ENCODE peak calls at places on chromosomes 13 and 19, in four cellular contexts. O, W, V and L are unnamed samples.
A peak's percentile ranks its signal among the peaks of the same experiment; 100 is the strongest.

GRCh38 chr13:63389756-63390155 is 1974.1 kb upstream of the PCDH20 start:
- DNase-seq in O (no peak), W (no peak), V (no peak), L (no peak)

GRCh38 chr19:58117841-58118575 is 20.0 kb upstream of the ZSCAN18 start:
- DNase-seq in O (no peak), W (peak; percentile 23), V (no peak), L (no peak)

GRCh38 chr19:5024282-5024681 is 55.4 kb downstream of the KDM4B start:
- DNase-seq in O (no peak), W (no peak), V (no peak), L (no peak)

GRCh38 chr19:13398780-13399726 is 107.2 kb downstream of the CACNA1A start:
- DNase-seq in O (no peak), W (peak; percentile 32), V (peak; percentile 74), L (no peak)

GRCh38 chr19:51971624-51972023 is 15.0 kb downstream of the ZNF350 start:
- DNase-seq in O (no peak), W (no peak), V (peak; percentile 11), L (no peak)

GRCh38 chr13:72983085-72983768 is 75.6 kb upstream of the KLF5 start:
- DNase-seq in O (peak; percentile 28), W (no peak), V (no peak), L (no peak)

GRCh38 chr13:72963762-72964161 is 95.0 kb upstream of the KLF5 start:
- DNase-seq in O (no peak), W (no peak), V (no peak), L (no peak)

GRCh38 chr13:30873519-30873918 is 32.6 kb upstream of the MEDAG start:
- DNase-seq in O (no peak), W (no peak), V (no peak), L (no peak)

GRCh38 chr13:75480691-75481175 is 1.2 kb downstream of the TBC1D4 start:
- DNase-seq in O (peak; percentile 80), W (peak; percentile 53), V (peak; percentile 55), L (peak; percentile 62)

GRCh38 chr19:12000152-12000981 is 35.1 kb downstream of the ZNF433 start:
- DNase-seq in O (no peak), W (no peak), V (no peak), L (no peak)

GRCh38 chr13:33519561-33520479 is 234.3 kb upstream of the STARD13 start:
- DNase-seq in O (no peak), W (no peak), V (no peak), L (no peak)

GRCh38 chr13:102293723-102294122 is 108.1 kb downstream of the FGF14 start:
- DNase-seq in O (no peak), W (no peak), V (no peak), L (no peak)

GRCh38 chr13:86559915-86560314 is 760.7 kb upstream of the SLITRK6 start:
- DNase-seq in O (no peak), W (no peak), V (no peak), L (no peak)

GRCh38 chr13:74040200-74040599 is 94.0 kb downstream of the KLF12 start:
- DNase-seq in O (peak; percentile 17), W (no peak), V (peak; percentile 18), L (no peak)

GRCh38 chr19:46383846-46384245 is 29.5 kb downstream of the CCDC8 start:
- DNase-seq in O (peak; percentile 10), W (no peak), V (no peak), L (no peak)

GRCh38 chr19:53057904-53058579 is 13.5 kb downstream of the ERVV-2 start:
- DNase-seq in O (peak; percentile 50), W (peak; percentile 28), V (no peak), L (no peak)

GRCh38 chr13:40087021-40088002 is 431.9 kb downstream of the COG6 start:
- DNase-seq in O (no peak), W (no peak), V (no peak), L (peak; percentile 42)

DNA sequence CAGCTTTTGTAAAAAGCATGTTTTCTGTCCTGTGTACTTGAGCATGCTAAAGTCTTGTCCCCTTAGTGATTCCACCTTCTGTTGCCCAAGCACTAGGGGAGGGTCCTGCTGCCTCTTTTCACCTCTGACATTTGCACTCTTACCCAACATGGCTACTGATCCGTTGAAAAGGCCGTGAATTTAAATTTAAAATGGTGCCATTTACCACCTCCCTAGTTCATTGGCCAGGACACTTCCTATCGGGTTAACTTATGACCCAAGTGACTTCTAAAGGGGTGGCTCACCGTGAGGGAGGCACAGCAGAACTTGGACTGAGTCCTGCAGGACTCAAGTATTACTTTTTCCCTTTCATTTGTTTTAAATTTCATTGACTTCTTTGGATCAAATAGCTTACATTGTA is 33.3 kb upstream of the CEACAM21 start:
- DNase-seq in O (no peak), W (no peak), V (no peak), L (no peak)
- H3K4me3 ChIP-seq in O (no peak overlapping the region), W (no peak overlapping the region), V (no peak overlapping the region), L (no peak overlapping the region)

DNA sequence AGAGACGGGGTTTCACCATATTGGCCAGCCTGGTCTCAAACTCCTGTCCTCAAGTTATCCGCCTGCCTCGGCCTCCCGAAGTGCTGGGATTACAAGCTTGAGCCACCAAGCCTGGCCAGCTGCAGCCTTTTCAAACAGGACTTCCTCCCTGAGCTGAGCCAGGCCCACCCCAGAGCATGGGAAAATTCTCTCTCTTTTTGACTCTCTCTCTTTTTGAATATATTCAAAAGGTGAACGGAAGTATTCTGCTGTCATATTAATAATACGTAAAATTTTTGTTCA is 539 bp upstream of the ZNF506 start:
- DNase-seq in O (peak; percentile 28), W (no peak), V (no peak), L (peak; percentile 64)
- H3K9me3 ChIP-seq in O (no peaks in the 10 kb centered on the region), W (peaks cover 2% of the 10 kb centered on the region), V (peaks cover 1% of the 10 kb centered on the region), L (peaks cover 9% of the 10 kb centered on the region)

DNA sequence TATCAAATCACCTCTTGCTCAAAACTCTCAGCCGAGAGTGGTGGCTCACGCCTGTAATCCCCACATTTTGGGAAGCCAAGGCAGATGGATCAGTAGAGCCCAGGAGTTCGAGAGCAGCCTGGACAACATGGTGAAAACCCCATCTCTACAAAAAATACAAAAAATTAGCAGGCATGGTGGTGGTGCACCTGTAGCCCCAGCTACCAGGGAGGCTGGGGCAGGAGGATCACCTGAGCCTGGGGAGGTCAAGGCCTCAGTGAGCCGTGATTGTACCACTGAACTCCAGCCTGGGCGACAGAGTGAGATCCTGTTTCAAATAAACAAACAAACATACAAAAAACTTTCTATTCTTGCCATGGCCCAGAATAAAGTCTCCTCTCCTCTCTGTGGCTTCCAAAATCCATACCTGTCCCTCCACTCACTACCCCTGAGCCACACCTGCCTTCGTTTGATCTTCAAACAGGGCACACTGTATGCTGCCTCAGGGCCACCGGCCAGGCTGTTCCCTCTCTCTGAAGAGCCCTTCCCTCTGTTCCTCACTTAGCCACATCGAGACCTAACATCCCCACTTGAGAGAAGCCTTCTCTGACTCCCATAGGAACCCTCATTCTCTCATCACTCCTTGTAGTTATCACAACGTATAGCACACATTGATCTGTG is 6.3 kb downstream of the LGI4 start:
- DNase-seq in O (no peak), W (no peak), V (no peak), L (no peak)
- H3K4me1 ChIP-seq in O (peaks cover 18% of the 10 kb centered on the region), W (peaks cover 4% of the 10 kb centered on the region), V (peaks cover 3% of the 10 kb centered on the region), L (no peaks in the 10 kb centered on the region)

GRCh38 chr19:31317542-31317941 is 31.7 kb downstream of the TSHZ3 start:
- DNase-seq in O (no peak), W (no peak), V (no peak), L (no peak)
- H3K4me3 ChIP-seq in O (no peak overlapping the region), W (no peak overlapping the region), V (no peak overlapping the region), L (no peak overlapping the region)

DNA sequence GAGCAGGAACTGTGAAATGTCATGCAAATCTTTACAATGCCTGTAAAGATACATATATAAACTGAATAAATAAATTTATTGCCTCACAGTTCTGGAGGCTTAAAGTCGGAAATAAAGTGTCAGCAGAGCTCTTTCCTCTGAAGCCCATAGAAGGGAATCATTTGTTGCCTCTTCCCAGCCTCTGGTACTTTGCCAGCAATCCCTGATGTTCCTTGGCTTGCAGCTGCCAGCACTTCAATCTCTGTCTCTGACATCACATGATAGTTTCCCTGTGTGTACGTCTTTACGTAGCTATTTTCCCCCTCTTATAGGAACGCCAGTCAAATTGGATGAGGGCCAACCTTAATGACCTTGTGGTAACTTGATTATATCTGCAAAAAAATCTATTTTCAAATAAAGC is 251.0 kb downstream of the LIG4 start:
- DNase-seq in O (no peak), W (no peak), V (no peak), L (no peak)
- H3K9me3 ChIP-seq in O (no peaks in the 10 kb centered on the region), W (peaks cover 8% of the 10 kb centered on the region), V (no peaks in the 10 kb centered on the region), L (no peaks in the 10 kb centered on the region)

GRCh38 chr19:3557461-3558248 is at the start of gene MFSD12:
- DNase-seq in O (peak; percentile 96), W (peak; percentile 96), V (peak; percentile 91), L (peak; percentile 93)

GRCh38 chr19:3554254-3555083 is 2.9 kb downstream of the MFSD12 start:
- DNase-seq in O (no peak), W (no peak), V (no peak), L (no peak)

GRCh38 chr19:3556978-3557460 is 367 bp downstream of the MFSD12 start:
- DNase-seq in O (peak; percentile 52), W (no peak), V (peak; percentile 40), L (no peak)

GRCh38 chr19:3556423-3556977 is 886 bp downstream of the MFSD12 start:
- DNase-seq in O (no peak), W (no peak), V (no peak), L (no peak)

GRCh38 chr19:3555653-3556422 is 1.5 kb downstream of the MFSD12 start:
- DNase-seq in O (no peak), W (no peak), V (no peak), L (no peak)
- H3K4me1 ChIP-seq in O (peaks cover 45% of the 10 kb centered on the region), W (peaks cover 16% of the 10 kb centered on the region), V (peaks cover 25% of the 10 kb centered on the region), L (peaks cover 44% of the 10 kb centered on the region)

GRCh38 chr19:15047680-15048079 is 1.6 kb upstream of the CASP14 start:
- DNase-seq in O (no peak), W (no peak), V (no peak), L (no peak)

GRCh38 chr19:15050639-15051038 is 1.4 kb downstream of the CASP14 start:
- DNase-seq in O (no peak), W (no peak), V (no peak), L (no peak)

GRCh38 chr19:15048128-15048527 is 1.2 kb upstream of the CASP14 start:
- DNase-seq in O (no peak), W (no peak), V (no peak), L (no peak)

GRCh38 chr19:15048885-15049541 is at the start of gene CASP14:
- DNase-seq in O (no peak), W (no peak), V (no peak), L (no peak)
- H3K4me3 ChIP-seq in O (no peak within 1 kb of the TSS), W (no peak within 1 kb of the TSS), V (no peak within 1 kb of the TSS), L (no peak within 1 kb of the TSS)

DNA sequence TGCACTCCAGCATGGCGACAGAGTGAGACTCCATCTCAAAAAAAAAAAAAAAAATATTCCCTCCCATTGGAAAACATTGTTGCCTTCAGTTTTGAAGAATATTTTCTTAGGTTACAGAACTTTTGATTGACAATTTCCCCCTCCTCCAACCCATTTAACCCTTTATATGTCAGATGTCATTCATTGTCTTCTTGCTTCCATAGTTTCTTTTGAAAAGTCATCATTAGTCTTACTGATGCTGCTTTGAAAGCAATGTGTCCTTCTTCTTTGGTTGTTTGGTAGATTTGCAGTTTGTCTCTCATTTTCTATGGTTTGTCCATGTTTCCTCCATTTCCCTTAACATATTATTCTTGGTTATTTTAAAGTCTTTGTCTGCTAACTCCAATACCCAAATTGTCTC is 25.4 kb downstream of the ZNF558 start:
- DNase-seq in O (no peak), W (no peak), V (no peak), L (no peak)
- H3K9me3 ChIP-seq in O (no peaks in the 10 kb centered on the region), W (peaks cover 99% of the 10 kb centered on the region), V (peaks cover 15% of the 10 kb centered on the region), L (peaks cover 97% of the 10 kb centered on the region)